ENCODE peak calls at places on chromosomes 6 and 20, in five cellular contexts. Y is left lung, R is AG09309, S is neural progenitor cell, P is MM.1S. Q is an unnamed sample.

GRCh38 chr6:27592107-27592480 is 119.2 kb upstream of the ZNF184 start:
- DNase-seq in Y (no peak), R (no peak), S (peak), P (no peak), Q (no peak)

GRCh38 chr6:53499094-53499493 is 45.8 kb downstream of the GCLC start:
- DNase-seq in Y (no peak), R (no peak), S (no peak), P (no peak), Q (no peak)

GRCh38 chr6:2858678-2859324 is 17.1 kb upstream of the SERPINB1 start:
- DNase-seq in Y (no peak), R (no peak), S (no peak), P (no peak), Q (no peak)

GRCh38 chr20:25314497-25315417 is 66.9 kb downstream of the PYGB start:
- DNase-seq in Y (peak), R (no peak), S (peak), P (no peak), Q (no peak)

GRCh38 chr6:68141190-68141589 is 493.9 kb upstream of the ADGRB3 start:
- DNase-seq in Y (no peak), R (no peak), S (no peak), P (no peak), Q (no peak)

GRCh38 chr6:156934054-156934424 is 156.9 kb downstream of the ARID1B start:
- DNase-seq in Y (no peak), R (no peak), S (no peak), P (no peak), Q (no peak)

GRCh38 chr20:23116301-23117089 is 30.4 kb upstream of the CD93 start:
- DNase-seq in Y (no peak), R (peak), S (no peak), P (no peak), Q (no peak)

GRCh38 chr20:45067558-45067957 is 33.4 kb downstream of the KCNS1 start:
- DNase-seq in Y (no peak), R (no peak), S (no peak), P (no peak), Q (no peak)

GRCh38 chr20:38999965-39000910 is 38.1 kb downstream of the DHX35 start:
- DNase-seq in Y (no peak), R (no peak), S (no peak), P (no peak), Q (no peak)

GRCh38 chr20:36604952-36605308 is 649 bp upstream of the RAB5IF start:
- DNase-seq in Y (peak), R (no peak), S (peak), P (peak), Q (peak)

GRCh38 chr6:35776364-35777215 is at the start of gene CLPSL2:
- DNase-seq in Y (no peak), R (no peak), S (peak), P (no peak), Q (no peak)

GRCh38 chr6:20877008-20877937 is 343.0 kb downstream of the CDKAL1 start:
- DNase-seq in Y (peak), R (peak), S (no peak), P (no peak), Q (no peak)

GRCh38 chr20:41001497-41001896 is 27.1 kb upstream of the TOP1 start:
- DNase-seq in Y (no peak), R (no peak), S (no peak), P (no peak), Q (no peak)

GRCh38 chr20:62511300-62511914 is 35.6 kb upstream of the GATA5 start:
- DNase-seq in Y (no peak), R (no peak), S (no peak), P (no peak), Q (no peak)

GRCh38 chr20:57600324-57601210 is 19.7 kb downstream of the ZBP1 start:
- DNase-seq in Y (no peak), R (no peak), S (no peak), P (no peak), Q (no peak)

Q was measured in testis.